ENCODE peak calls at places on chromosomes 5 and 9, in nine cellular contexts. F, V, O, D, T, C, G, U and J are unnamed samples.

GRCh38 chr9:137162505-137163100 is 7.2 kb downstream of the LRRC26 start:
- DNase-seq in F (no peak), V (no peak), O (no peak), D (no peak), T (no peak), C (no peak), G (peak), U (no peak), J (peak)

GRCh38 chr9:121884057-121884512 is 209.0 kb downstream of the TTLL11 start:
- DNase-seq in F (no peak), V (peak), O (no peak), D (no peak), T (no peak), C (no peak), G (peak), U (no peak), J (no peak)

GRCh38 chr5:162189719-162190118 is 122.1 kb downstream of the GABRG2 start:
- DNase-seq in F (no peak), V (no peak), O (no peak), D (no peak), T (no peak), C (no peak), G (no peak), U (no peak), J (no peak)

GRCh38 chr5:75616961-75617660 is 5.9 kb downstream of the ANKDD1B start:
- DNase-seq in F (no peak), V (no peak), O (no peak), D (no peak), T (no peak), C (no peak), G (no peak), U (peak), J (peak)

GRCh38 chr5:164048527-164048926 is 543.1 kb downstream of the MAT2B start:
- DNase-seq in F (no peak), V (no peak), O (no peak), D (no peak), T (no peak), C (no peak), G (no peak), U (peak), J (no peak)

GRCh38 chr9:37859043-37859442 is 44.9 kb downstream of the SLC25A51 start:
- DNase-seq in F (no peak), V (no peak), O (no peak), D (no peak), T (no peak), C (no peak), G (no peak), U (peak), J (no peak)

GRCh38 chr9:91395106-91395552 is 28.5 kb downstream of the NFIL3 start:
- DNase-seq in F (no peak), V (peak), O (no peak), D (no peak), T (no peak), C (no peak), G (no peak), U (peak), J (no peak)

GRCh38 chr9:126435105-126435504 is 108.5 kb downstream of the MVB12B start:
- DNase-seq in F (no peak), V (no peak), O (no peak), D (no peak), T (no peak), C (no peak), G (no peak), U (no peak), J (no peak)

GRCh38 chr5:135724475-135725065 is 109.9 kb upstream of the SLC25A48 start:
- DNase-seq in F (no peak), V (no peak), O (no peak), D (no peak), T (no peak), C (no peak), G (no peak), U (no peak), J (no peak)

GRCh38 chr9:69001921-69002320 is 12.0 kb downstream of the PRKACG start:
- DNase-seq in F (no peak), V (no peak), O (no peak), D (no peak), T (no peak), C (no peak), G (no peak), U (no peak), J (no peak)

GRCh38 chr9:90433398-90433890 is 209.2 kb downstream of the DIRAS2 start:
- DNase-seq in F (no peak), V (peak), O (no peak), D (no peak), T (no peak), C (peak), G (peak), U (peak), J (no peak)

GRCh38 chr5:132378580-132378979 is 9.1 kb downstream of the SLC22A5 start:
- DNase-seq in F (no peak), V (no peak), O (no peak), D (no peak), T (no peak), C (no peak), G (no peak), U (no peak), J (no peak)

GRCh38 chr9:103942652-103943051 is 151.5 kb upstream of the SMC2 start:
- DNase-seq in F (no peak), V (no peak), O (no peak), D (no peak), T (no peak), C (no peak), G (no peak), U (no peak), J (no peak)

GRCh38 chr5:135027699-135028615 is 6.1 kb downstream of the PITX1 start:
- DNase-seq in F (no peak), V (no peak), O (no peak), D (no peak), T (no peak), C (no peak), G (peak), U (no peak), J (no peak)

GRCh38 chr9:87640385-87640795 is 85.5 kb upstream of the CTSL start:
- DNase-seq in F (no peak), V (peak), O (no peak), D (no peak), T (peak), C (no peak), G (no peak), U (peak), J (no peak)

GRCh38 chr5:123091988-123092583 is 3.0 kb downstream of the PRDM6 start:
- DNase-seq in F (no peak), V (no peak), O (no peak), D (no peak), T (no peak), C (no peak), G (no peak), U (no peak), J (no peak)

GRCh38 chr9:75086443-75087278 is 1.3 kb downstream of the NMRK1 start:
- DNase-seq in F (no peak), V (no peak), O (peak), D (no peak), T (no peak), C (peak), G (no peak), U (no peak), J (peak)

GRCh38 chr9:90608141-90608540 is 34.5 kb downstream of the DIRAS2 start:
- DNase-seq in F (no peak), V (no peak), O (no peak), D (no peak), T (no peak), C (no peak), G (no peak), U (no peak), J (no peak)

GRCh38 chr9:136148766-136149165 is 30.1 kb upstream of the TMEM250 start:
- DNase-seq in F (no peak), V (no peak), O (no peak), D (no peak), T (no peak), C (no peak), G (no peak), U (no peak), J (no peak)

GRCh38 chr9:74083681-74084433 is 413.3 kb upstream of the RORB start:
- DNase-seq in F (no peak), V (no peak), O (no peak), D (no peak), T (no peak), C (no peak), G (no peak), U (no peak), J (no peak)
- H3K4me3 ChIP-seq in F (no peak), V (no peak), O (no peak), D (no peak), T (no peak), C (no peak), G (no peak), U (no peak), J (no peak)

DNA sequence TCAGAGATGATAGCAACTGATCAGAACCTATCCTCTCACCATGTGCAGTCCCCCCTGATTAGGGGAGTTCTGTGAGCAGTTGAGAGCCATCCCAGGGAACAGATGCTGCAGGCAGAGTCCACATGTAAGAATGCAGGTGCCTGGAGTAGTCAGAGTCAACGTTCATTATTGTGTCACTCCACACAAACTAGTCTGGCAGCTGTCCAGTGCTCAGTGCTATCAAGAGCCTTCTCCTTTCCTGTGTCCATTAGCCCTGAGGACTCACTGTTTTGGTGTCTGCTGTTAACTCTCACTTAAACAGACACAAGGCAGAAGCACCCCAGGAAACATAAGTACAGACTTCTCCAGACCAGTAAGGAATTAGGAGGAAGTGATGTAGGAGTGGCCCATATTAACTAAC is 2.5 kb downstream of the SH3TC2 start:
- DNase-seq in F (no peak), V (peak), O (no peak), D (no peak), T (no peak), C (no peak), G (no peak), U (peak), J (peak)
- H3K4me3 ChIP-seq in F (no peak), V (no peak), O (no peak), D (no peak), T (no peak), C (no peak), G (no peak), U (no peak), J (no peak)

DNA sequence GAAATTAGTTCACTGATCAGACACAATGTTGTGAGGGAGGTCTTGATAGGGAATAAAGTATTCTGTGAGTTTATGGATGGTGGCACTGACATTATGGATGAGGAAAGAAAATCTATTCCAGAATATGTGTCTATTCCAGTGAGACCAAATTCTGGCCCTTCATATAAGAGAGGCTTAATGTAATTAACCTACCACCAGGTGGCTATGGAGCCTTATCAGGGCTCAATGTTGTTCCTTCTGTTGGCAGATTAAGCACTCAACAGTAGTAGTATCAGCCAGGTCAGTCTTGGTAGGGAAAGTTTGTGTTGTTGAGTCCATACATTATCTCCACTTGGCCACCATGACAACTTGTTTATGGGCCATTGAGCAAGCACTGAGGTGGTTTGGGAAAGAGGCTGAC is 41.7 kb upstream of the BARX1 start:
- DNase-seq in F (no peak), V (no peak), O (no peak), D (no peak), T (no peak), C (no peak), G (no peak), U (no peak), J (no peak)
- H3K4me3 ChIP-seq in F (no peak), V (no peak), O (no peak), D (no peak), T (no peak), C (no peak), G (no peak), U (no peak), J (no peak)

GRCh38 chr5:81505672-81506071 is 111.7 kb upstream of the ACOT12 start:
- DNase-seq in F (no peak), V (no peak), O (no peak), D (no peak), T (no peak), C (no peak), G (no peak), U (no peak), J (no peak)
- H3K4me3 ChIP-seq in F (no peak), V (no peak), O (peak), D (no peak), T (no peak), C (no peak), G (no peak), U (no peak), J (no peak)

GRCh38 chr5:80753712-80754111 is 98.9 kb upstream of the DHFR start:
- DNase-seq in F (no peak), V (no peak), O (no peak), D (no peak), T (no peak), C (no peak), G (no peak), U (no peak), J (no peak)

GRCh38 chr5:80754900-80755299 is 100.1 kb upstream of the DHFR start:
- DNase-seq in F (no peak), V (peak), O (no peak), D (no peak), T (peak), C (no peak), G (no peak), U (no peak), J (peak)

GRCh38 chr5:80756292-80756691 is 101.5 kb upstream of the DHFR start:
- DNase-seq in F (no peak), V (no peak), O (no peak), D (no peak), T (no peak), C (no peak), G (no peak), U (no peak), J (no peak)

GRCh38 chr5:80757290-80757689 is 102.5 kb upstream of the DHFR start:
- DNase-seq in F (no peak), V (no peak), O (no peak), D (no peak), T (no peak), C (no peak), G (no peak), U (no peak), J (no peak)

DNA sequence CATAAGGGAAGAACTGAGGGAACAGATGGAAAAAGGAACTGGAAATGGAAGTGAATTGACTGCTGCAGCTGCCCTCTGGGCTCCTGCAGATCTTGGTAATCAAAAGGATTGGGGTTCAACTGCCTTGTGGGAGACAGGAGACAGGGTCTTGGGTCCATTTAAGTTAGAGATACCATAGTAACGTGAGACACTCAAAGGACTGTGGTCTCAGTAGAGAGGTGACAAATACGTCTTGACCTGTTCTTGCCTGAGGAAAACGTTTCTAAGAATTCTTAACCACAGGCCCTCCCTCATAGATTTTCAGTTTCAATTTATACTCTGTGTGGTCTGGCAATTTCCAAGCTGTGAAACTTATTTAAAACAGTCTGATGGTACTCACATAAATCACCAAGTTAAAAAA is 100.9 kb upstream of the DHFR start:
- DNase-seq in F (no peak), V (no peak), O (no peak), D (no peak), T (no peak), C (no peak), G (no peak), U (no peak), J (no peak)
- H3K4me3 ChIP-seq in F (peak), V (no peak), O (no peak), D (no peak), T (no peak), C (no peak), G (no peak), U (no peak), J (no peak)